ENCODE peak calls at places on chromosome 14, in ten cellular contexts. Y is K562, L is IMR-90, P is body of pancreas, R is prostate gland, F is endothelial cell of umbilical vein, N is tibial nerve, T is stomach, Z is transverse colon, K is esophagus muscularis mucosa. G is an unnamed sample.

GRCh38 chr14:44945264-44945663 is 16.5 kb downstream of the KLHL28 start:
- DNase-seq in Y (no peak), L (peak; percentile 88), P (no peak), R (no peak), F (no peak), N (no peak), T (no peak), Z (no peak), K (no peak), G (no peak)

GRCh38 chr14:101358320-101358569 is 203.1 kb upstream of the DIO3 start:
- DNase-seq in Y (no peak), L (no peak), P (no peak), R (no peak), F (no peak), N (no peak), T (no peak), Z (no peak), K (peak; percentile 62), G (no peak)

GRCh38 chr14:67856806-67857205 is 37.2 kb downstream of the RAD51B start:
- DNase-seq in Y (no peak), L (peak; percentile 24), P (no peak), R (no peak), F (no peak), N (no peak), T (no peak), Z (no peak), K (no peak), G (no peak)

GRCh38 chr14:70919774-70920173 is 12.5 kb downstream of the PCNX1 start:
- DNase-seq in Y (no peak), L (peak; percentile 37), P (no peak), R (no peak), F (peak; percentile 89), N (no peak), T (no peak), Z (no peak), K (no peak), G (no peak)

GRCh38 chr14:103630364-103631108 is 1.5 kb downstream of the KLC1 start:
- DNase-seq in Y (no peak), L (peak; percentile 31), P (no peak), R (no peak), F (peak; percentile 10), N (no peak), T (no peak), Z (no peak), K (no peak), G (no peak)

GRCh38 chr14:66610154-66610563 is 102.2 kb downstream of the GPHN start:
- DNase-seq in Y (peak; percentile 2), L (peak; percentile 7), P (no peak), R (no peak), F (no peak), N (no peak), T (no peak), Z (no peak), K (no peak), G (no peak)

GRCh38 chr14:76918176-76918750 is 92.1 kb downstream of the LRRC74A start:
- DNase-seq in Y (no peak), L (peak; percentile 90), P (peak; percentile 43), R (peak; percentile 83), F (peak; percentile 63), N (peak; percentile 37), T (peak; percentile 57), Z (peak; percentile 52), K (peak; percentile 95), G (peak; percentile 55)

GRCh38 chr14:94691658-94692029 is 78.3 kb downstream of the GSC start:
- DNase-seq in Y (no peak), L (no peak), P (no peak), R (no peak), F (no peak), N (no peak), T (no peak), Z (no peak), K (no peak), G (no peak)

GRCh38 chr14:88933203-88933602 is 108.8 kb downstream of the TTC8 start:
- DNase-seq in Y (no peak), L (no peak), P (no peak), R (no peak), F (no peak), N (no peak), T (no peak), Z (no peak), K (no peak), G (no peak)

GRCh38 chr14:55302367-55302766 is 31.1 kb downstream of the FBXO34 start:
- DNase-seq in Y (no peak), L (no peak), P (no peak), R (no peak), F (no peak), N (no peak), T (no peak), Z (no peak), K (no peak), G (no peak)
- H3K27ac ChIP-seq in Y (no peak overlapping the region), L (no peak overlapping the region), P (no peak overlapping the region), R (no peak overlapping the region), F (no peak overlapping the region), N (no peak overlapping the region), T (no peak overlapping the region), Z (no peak overlapping the region), K (no peak overlapping the region), G (no peak overlapping the region)

GRCh38 chr14:24236689-24237462 is 4.1 kb downstream of the GMPR2 start:
- DNase-seq in Y (no peak), L (no peak), P (no peak), R (no peak), F (no peak), N (no peak), T (no peak), Z (no peak), K (no peak), G (no peak)
- TF ChIP-seq POLR2A in Y (no peak), L (no peak), P (no peak), R (no peak), F (no peak), N (no peak), T (no peak), Z (no peak), K (no peak), G (no peak)

DNA sequence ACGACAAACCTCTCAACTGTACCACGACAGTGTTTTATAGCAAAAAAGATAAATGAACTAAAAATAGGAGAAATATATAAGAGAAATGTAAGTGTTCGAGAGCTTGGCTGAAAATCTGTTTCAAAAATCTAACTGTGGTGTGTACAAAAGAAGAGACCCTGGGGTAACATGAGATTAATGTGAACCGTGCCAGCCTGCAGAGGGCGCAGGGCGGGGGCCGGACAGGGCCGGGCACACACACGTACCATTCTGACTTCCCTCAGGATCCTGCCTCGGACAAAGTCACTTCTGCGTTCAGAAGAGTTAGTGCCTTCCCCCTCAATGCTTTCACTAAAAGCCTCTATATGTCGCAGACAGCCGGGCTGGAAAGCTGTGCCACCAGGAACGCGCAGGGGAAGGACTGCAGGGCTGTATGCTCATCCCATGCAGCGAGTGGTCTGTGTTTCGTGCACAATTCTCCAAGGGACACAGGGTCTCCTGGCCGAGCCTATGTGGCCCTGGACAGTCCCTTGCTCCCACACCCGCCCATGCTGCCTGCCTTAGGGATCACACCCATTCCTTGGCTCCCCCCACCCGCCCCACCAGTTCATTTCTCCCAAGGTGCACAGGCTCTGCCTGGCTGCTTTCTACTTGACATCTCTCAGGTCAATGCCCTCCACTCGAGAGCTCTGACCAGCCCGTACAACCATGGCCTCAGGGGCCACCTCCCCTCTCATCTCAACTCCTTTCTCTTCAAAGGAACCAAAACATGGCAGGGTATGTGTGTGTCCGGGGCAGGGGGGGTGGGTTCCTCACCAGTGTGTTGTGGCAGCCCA is 8.5 kb downstream of the CDCA4 start:
- DNase-seq in Y (no peak), L (no peak), P (peak; percentile 30), R (no peak), F (no peak), N (no peak), T (peak; percentile 53), Z (peak; percentile 34), K (no peak), G (peak; percentile 61)
- TF ChIP-seq CTCF in Y (no peak), L (peak; percentile 10), P (no peak), R (no peak), F (peak; percentile 17), N (no peak), T (no peak), Z (peak; percentile 44), K (peak; percentile 31), G (peak; percentile 24)

DNA sequence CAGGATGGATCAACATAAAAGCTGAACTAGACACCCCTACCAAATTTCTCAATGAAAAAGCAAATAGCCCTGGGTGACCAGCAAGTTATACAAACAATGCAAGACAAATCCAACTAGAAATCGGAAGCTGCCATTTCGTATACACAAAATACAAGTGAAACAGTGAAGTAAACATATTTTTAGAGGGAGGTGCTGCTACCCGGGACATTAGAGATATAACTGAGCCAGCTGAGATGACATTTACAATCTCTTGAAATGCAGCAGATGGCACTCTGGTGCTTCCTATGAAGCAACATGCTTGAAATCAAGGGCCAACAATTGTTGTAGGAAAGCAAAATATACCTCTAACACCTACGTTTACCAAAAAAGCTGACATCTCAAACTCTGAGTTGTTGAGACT is 25.5 kb downstream of the BDKRB1 start:
- DNase-seq in Y (no peak), L (peak; percentile 17), P (no peak), R (no peak), F (no peak), N (no peak), T (no peak), Z (no peak), K (no peak), G (no peak)
- H3K27ac ChIP-seq in Y (no peak overlapping the region), L (no peak overlapping the region), P (no peak overlapping the region), R (no peak overlapping the region), F (no peak overlapping the region), N (no peak overlapping the region), T (no peak overlapping the region), Z (no peak overlapping the region), K (no peak overlapping the region), G (no peak overlapping the region)

DNA sequence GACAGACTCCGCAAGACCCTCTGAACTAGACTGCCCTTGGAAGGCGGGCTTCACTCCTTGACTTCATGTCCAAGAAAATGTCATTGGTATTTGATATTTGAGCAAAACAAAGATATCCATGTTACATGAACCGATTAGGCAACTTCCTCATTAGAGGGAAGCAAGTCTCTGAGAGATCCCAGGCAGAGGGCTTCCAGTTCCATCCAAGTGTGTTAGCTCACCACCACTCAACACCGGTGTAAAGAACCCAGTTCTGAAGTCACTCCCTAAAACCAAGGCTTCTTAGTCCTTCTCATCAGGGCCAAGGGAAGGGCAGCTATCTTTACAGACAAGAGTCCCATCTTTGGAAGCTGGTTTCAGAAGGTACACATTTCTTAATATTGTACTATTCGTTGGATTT is 87.2 kb upstream of the CDKN3 start:
- DNase-seq in Y (no peak), L (no peak), P (no peak), R (no peak), F (no peak), N (no peak), T (no peak), Z (no peak), K (no peak), G (no peak)
- TF ChIP-seq POLR2A in Y (no peak), L (no peak), P (no peak), R (no peak), F (no peak), N (no peak), T (no peak), Z (no peak), K (no peak), G (no peak)